ENCODE peak calls at places on chromosomes 2 and 18, in four cellular contexts. O is IMR-90, W is K562, F is GM12878. Q is an unnamed sample.

GRCh38 chr18:50079571-50080295 is 115.2 kb downstream of the MYO5B start:
- DNase-seq in O (no peak), W (no peak), F (no peak), Q (no peak)

GRCh38 chr2:142041105-142041504 is 89.7 kb downstream of the LRP1B start:
- DNase-seq in O (no peak), W (no peak), F (no peak), Q (no peak)

GRCh38 chr2:241903121-241904010 is 33.8 kb downstream of the RTP5 start:
- DNase-seq in O (no peak), W (no peak), F (no peak), Q (no peak)

GRCh38 chr2:88451647-88452150 is 794 bp downstream of the FOXI3 start:
- DNase-seq in O (no peak), W (no peak), F (no peak), Q (no peak)

GRCh38 chr18:25827961-25828561 is 262.4 kb downstream of the SS18 start:
- DNase-seq in O (peak), W (no peak), F (no peak), Q (no peak)

GRCh38 chr2:64325852-64326577 is 127.9 kb upstream of the LGALSL start:
- DNase-seq in O (no peak), W (no peak), F (peak), Q (no peak)

GRCh38 chr18:62717059-62717849 is 1.9 kb downstream of the PHLPP1 start:
- DNase-seq in O (peak), W (no peak), F (no peak), Q (peak)

GRCh38 chr18:10113156-10114022 is 199.6 kb downstream of the VAPA start:
- DNase-seq in O (no peak), W (no peak), F (no peak), Q (no peak)

GRCh38 chr2:217935901-217936684 is 66.7 kb downstream of the TNS1 start:
- DNase-seq in O (peak), W (no peak), F (no peak), Q (no peak)

GRCh38 chr18:46331316-46331715 is 227.1 kb downstream of the HAUS1 start:
- DNase-seq in O (no peak), W (no peak), F (no peak), Q (no peak)

GRCh38 chr2:28193552-28194383 is 198.9 kb upstream of the FOSL2 start:
- DNase-seq in O (peak), W (no peak), F (no peak), Q (no peak)

GRCh38 chr2:24768601-24769000 is 24.6 kb downstream of the PTRHD1 start:
- DNase-seq in O (no peak), W (no peak), F (no peak), Q (no peak)

GRCh38 chr18:27449104-27449503 is 264.0 kb upstream of the CHST9 start:
- DNase-seq in O (no peak), W (no peak), F (no peak), Q (no peak)

GRCh38 chr18:68714356-68714706 is 577 bp downstream of the TMX3 start:
- DNase-seq in O (no peak), W (peak), F (no peak), Q (no peak)

GRCh38 chr2:186572705-186573104 is 17.2 kb upstream of the ITGAV start:
- DNase-seq in O (no peak), W (no peak), F (no peak), Q (peak)

GRCh38 chr2:223654384-223654915 is 52.3 kb upstream of the SCG2 start:
- DNase-seq in O (peak), W (no peak), F (no peak), Q (no peak)

GRCh38 chr2:127454595-127455565 is 36.7 kb downstream of the PROC start:
- DNase-seq in O (no peak), W (no peak), F (no peak), Q (peak)

GRCh38 chr2:24021122-24021998 is 11.5 kb downstream of the MFSD2B start:
- DNase-seq in O (no peak), W (peak), F (no peak), Q (peak)

GRCh38 chr18:77711096-77711495 is 461.4 kb downstream of the GALR1 start:
- DNase-seq in O (no peak), W (no peak), F (no peak), Q (no peak)

GRCh38 chr18:13541621-13542519 is 184.5 kb downstream of the FAM210A start:
- DNase-seq in O (no peak), W (no peak), F (no peak), Q (peak)
- TF ChIP-seq ELK1 in O (no peak), W (no peak), F (no peak), Q (no peak)

GRCh38 chr2:177180269-177181021 is 32.1 kb upstream of the HNRNPA3 start:
- DNase-seq in O (no peak), W (no peak), F (no peak), Q (no peak)
- H3K27ac ChIP-seq in O (no peak), W (no peak), F (no peak), Q (no peak)

GRCh38 chr2:78541451-78542267 is 483.8 kb upstream of the REG3G start:
- DNase-seq in O (no peak), W (peak), F (no peak), Q (no peak)
- TF ChIP-seq ELK1 in O (no peak), W (no peak), F (no peak), Q (no peak)

GRCh38 chr2:60503923-60504514 is 49.4 kb downstream of the BCL11A start:
- DNase-seq in O (no peak), W (no peak), F (no peak), Q (no peak)
- H3K27ac ChIP-seq in O (no peak), W (no peak), F (no peak), Q (no peak)

DNA sequence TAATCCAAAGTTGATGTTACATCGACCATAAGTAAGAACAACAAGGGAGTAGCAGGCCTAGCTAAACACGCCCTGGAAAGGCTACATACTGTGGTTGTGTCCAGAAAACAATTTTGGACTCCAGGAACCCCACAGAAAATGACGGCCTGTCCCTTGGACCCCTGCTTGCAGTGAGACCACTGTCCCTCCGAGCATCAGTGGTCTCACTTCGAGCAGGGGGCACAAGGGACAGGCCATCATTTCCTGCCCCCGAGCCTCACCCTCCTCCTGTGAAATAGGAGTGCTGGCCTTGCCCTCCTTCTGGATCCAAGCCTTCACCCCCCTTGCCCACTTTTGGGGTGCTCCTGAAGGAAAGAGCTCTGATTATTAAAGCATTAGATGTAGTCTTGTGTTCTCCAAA is 144.4 kb downstream of the CTIF start:
- DNase-seq in O (no peak), W (no peak), F (no peak), Q (no peak)
- TF ChIP-seq ELK1 in O (no peak), W (no peak), F (no peak), Q (no peak)

GRCh38 chr2:46548521-46549144 is 69.3 kb downstream of the TMEM247 start:
- DNase-seq in O (no peak), W (no peak), F (no peak), Q (no peak)
- H3K27ac ChIP-seq in O (no peak), W (no peak), F (peak), Q (no peak)

Q was measured in A549.